ENCODE peak calls at places on chromosomes 16 and 17, in five cellular contexts. G is H1, Y is H9, I is neuronal stem cell, K is mesenchymal stem cell. F is an unnamed sample.

GRCh38 chr16:66266436-66267286 is 99.8 kb upstream of the CDH5 start:
- DNase-seq in Y (peak), K (peak), I (no peak), G (no peak), F (no peak)

GRCh38 chr17:74736423-74737298 is at the start of gene RAB37:
- DNase-seq in G (peak), I (no peak), Y (peak), K (no peak), F (no peak)

GRCh38 chr17:50101346-50102163 is 6.4 kb downstream of the PDK2 start:
- DNase-seq in Y (peak), G (no peak), K (peak), I (no peak), F (no peak)

GRCh38 chr17:46722662-46723285 is 95.7 kb downstream of the WNT3 start:
- DNase-seq in K (no peak), I (no peak), Y (no peak), G (no peak), F (peak)

GRCh38 chr16:89268585-89268984 is 51.1 kb downstream of the ZNF778 start:
- DNase-seq in K (no peak), Y (no peak), I (no peak), G (no peak), F (no peak)

GRCh38 chr16:85959686-85960085 is 60.7 kb downstream of the IRF8 start:
- DNase-seq in I (no peak), Y (no peak), K (no peak), G (no peak), F (no peak)

GRCh38 chr17:75476274-75476673 is 19.8 kb downstream of the TMEM94 start:
- DNase-seq in Y (no peak), G (no peak), I (no peak), K (peak), F (no peak)

GRCh38 chr16:80039777-80040176 is 439.2 kb upstream of the MAF start:
- DNase-seq in I (no peak), Y (no peak), K (no peak), G (no peak), F (no peak)

GRCh38 chr16:23423496-23424049 is 29.4 kb downstream of the COG7 start:
- DNase-seq in I (no peak), K (peak), Y (no peak), G (no peak), F (peak)

GRCh38 chr16:49652441-49653175 is 203.3 kb downstream of the ZNF423 start:
- DNase-seq in I (no peak), Y (no peak), G (no peak), K (peak), F (peak)

GRCh38 chr16:68463904-68464303 is 15.6 kb upstream of the SMPD3 start:
- DNase-seq in G (no peak), K (no peak), I (no peak), Y (no peak), F (no peak)

GRCh38 chr17:82372063-82372590 is 562 bp downstream of the UTS2R start:
- DNase-seq in K (no peak), I (no peak), G (no peak), Y (no peak), F (no peak)

GRCh38 chr17:2235792-2236365 is 67.7 kb downstream of the SMG6 start:
- DNase-seq in Y (no peak), I (no peak), G (no peak), K (no peak), F (no peak)

GRCh38 chr17:17694229-17695081 is 13.2 kb downstream of the RAI1 start:
- DNase-seq in G (peak), I (no peak), Y (peak), K (peak), F (peak)
- H2BK12ac ChIP-seq in G (peak), I (peak), Y (no peak), K (peak), F (peak)

GRCh38 chr16:11797957-11798299 is 870 bp upstream of the ZC3H7A start:
- DNase-seq in G (no peak), Y (no peak), K (no peak), I (no peak), F (no peak)
- H4K8ac ChIP-seq in G (peak), Y (no peak), K (peak), I (no peak), F (peak)

DNA sequence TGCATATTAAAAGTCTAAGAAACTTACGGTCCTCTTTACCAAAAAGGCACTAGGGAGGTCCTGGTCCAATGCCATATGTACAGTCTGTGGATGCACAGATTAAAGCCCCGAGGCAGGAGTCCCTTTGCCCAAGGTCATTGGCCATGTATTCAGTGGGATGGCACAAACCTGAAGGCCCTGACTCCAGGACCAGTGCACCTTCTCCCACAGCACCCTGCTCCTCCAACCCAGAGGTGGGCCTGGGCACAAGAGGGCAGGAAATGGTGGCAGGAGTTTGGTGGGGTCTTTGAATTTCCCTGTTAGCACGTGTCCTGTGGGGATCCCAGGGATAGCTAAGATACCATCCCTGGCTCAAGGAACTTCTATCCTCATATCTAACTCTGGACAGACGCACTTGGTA is 28.5 kb downstream of the TLE7 start:
- DNase-seq in K (no peak), G (no peak), I (no peak), Y (no peak), F (no peak)
- H3K4ac ChIP-seq in K (no peak), G (no peak), I (peak), Y (no peak), F (no peak)

GRCh38 chr16:81779540-81780320 is 639 bp downstream of the PLCG2 start:
- DNase-seq in G (peak), Y (no peak), K (peak), I (no peak), F (no peak)
- H2BK12ac ChIP-seq in G (no peak), Y (no peak), K (no peak), I (no peak), F (no peak)

GRCh38 chr16:65123846-65124513 is 2.1 kb upstream of the CDH11 start:
- DNase-seq in G (no peak), K (peak), I (no peak), Y (no peak), F (no peak)
- H4K8ac ChIP-seq in G (no peak), K (peak), I (no peak), Y (no peak), F (peak)

GRCh38 chr17:40535924-40536717 is 29.2 kb downstream of the CCR7 start:
- DNase-seq in G (no peak), K (peak), Y (no peak), I (no peak), F (no peak)
- H3K4ac ChIP-seq in G (no peak), K (peak), Y (no peak), I (no peak), F (no peak)